ENCODE peak calls at places on chromosomes 13 and 19, in four cellular contexts. N, C, F and V are unnamed samples.

GRCh38 chr19:42411581-42412178 is 15.5 kb downstream of the LIPE start:
- DNase-seq in N (no peak), C (no peak), F (no peak), V (no peak)

GRCh38 chr19:2315818-2316353 is 7.9 kb upstream of the LINGO3 start:
- DNase-seq in N (no peak), C (peak; percentile 63), F (peak; percentile 75), V (no peak)

GRCh38 chr19:55503447-55504251 is 15.4 kb downstream of the SSC5D start:
- DNase-seq in N (peak; percentile 72), C (peak; percentile 91), F (peak; percentile 94), V (peak; percentile 25)

GRCh38 chr19:1882089-1882785 is 3.1 kb downstream of the ABHD17A start:
- DNase-seq in N (no peak), C (no peak), F (peak; percentile 25), V (no peak)

GRCh38 chr13:29858667-29859066 is 8.2 kb upstream of the UBL3 start:
- DNase-seq in N (peak; percentile 49), C (no peak), F (no peak), V (no peak)

GRCh38 chr13:51832471-51833152 is 12.4 kb downstream of the TMEM272 start:
- DNase-seq in N (no peak), C (peak; percentile 28), F (peak; percentile 46), V (no peak)

GRCh38 chr19:30428281-30428680 is 56.1 kb downstream of the ZNF536 start:
- DNase-seq in N (no peak), C (no peak), F (no peak), V (no peak)

GRCh38 chr19:17555929-17556813 is 722 bp downstream of the COLGALT1 start:
- DNase-seq in N (peak; percentile 24), C (peak; percentile 75), F (peak; percentile 76), V (no peak)

GRCh38 chr19:10887616-10888367 is 16.4 kb downstream of the CARM1 start:
- DNase-seq in N (no peak), C (no peak), F (peak; percentile 31), V (no peak)

GRCh38 chr19:19997656-19998268 is 41.5 kb downstream of the ZNF682 start:
- DNase-seq in N (no peak), C (no peak), F (peak; percentile 74), V (no peak)

GRCh38 chr19:18660939-18661338 is 22.5 kb upstream of the CRTC1 start:
- DNase-seq in N (no peak), C (no peak), F (no peak), V (no peak)

GRCh38 chr19:18660051-18660910 is 23.2 kb upstream of the CRTC1 start:
- DNase-seq in N (peak; percentile 72), C (peak; percentile 47), F (no peak), V (no peak)

GRCh38 chr19:18662972-18663732 is 20.3 kb upstream of the CRTC1 start:
- DNase-seq in N (no peak), C (no peak), F (no peak), V (no peak)

GRCh38 chr19:18659281-18660050 is 22.6 kb downstream of the KLHL26 start:
- DNase-seq in N (peak; percentile 42), C (no peak), F (no peak), V (no peak)

DNA sequence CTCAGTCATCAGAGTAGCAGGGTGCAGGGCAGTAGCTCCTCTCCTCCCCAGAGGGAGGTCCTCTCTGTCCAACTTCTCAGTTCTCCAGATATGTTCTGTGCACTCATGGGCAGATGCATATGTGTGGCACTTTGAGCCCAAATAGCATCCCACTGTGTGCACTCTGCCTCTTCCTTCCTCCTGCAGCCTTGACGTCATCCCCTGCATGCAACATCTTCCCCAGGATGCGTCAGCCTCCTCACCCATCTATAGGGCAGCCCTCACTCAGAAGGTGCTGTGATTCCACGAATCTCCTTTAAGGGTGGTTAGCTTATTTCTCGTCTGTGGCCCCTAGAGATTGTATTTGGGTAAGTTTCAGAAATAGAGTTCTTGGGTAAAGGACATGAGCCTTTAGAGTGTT is 22.1 kb upstream of the CRTC1 start:
- DNase-seq in N (no peak), C (no peak), F (no peak), V (no peak)
- H3K9ac ChIP-seq in N (peak overlapping the region; percentile 72), C (no peak overlapping the region), F (no peak overlapping the region), V (no peak overlapping the region)

GRCh38 chr19:57759096-57759495 is 10.4 kb upstream of the ZNF586 start:
- DNase-seq in N (no peak), C (no peak), F (no peak), V (no peak)
- H3K9me3 ChIP-seq in N (peaks cover 30% of the 10 kb centered on the region), C (peaks cover 5% of the 10 kb centered on the region), F (no peaks in the 10 kb centered on the region), V (no peaks in the 10 kb centered on the region)

GRCh38 chr19:40798223-40798996 is 581 bp upstream of the EGLN2 start:
- DNase-seq in N (peak; percentile 99), C (peak; percentile 100), F (peak; percentile 100), V (peak; percentile 97)

GRCh38 chr19:40800997-40801377 is 2.0 kb downstream of the EGLN2 start:
- DNase-seq in N (no peak), C (no peak), F (no peak), V (no peak)

GRCh38 chr19:40798997-40799557 is at the start of gene EGLN2:
- DNase-seq in N (no peak), C (no peak), F (no peak), V (no peak)

GRCh38 chr19:40800339-40800996 is 1.5 kb downstream of the EGLN2 start:
- DNase-seq in N (no peak), C (no peak), F (no peak), V (no peak)

GRCh38 chr19:40799558-40800338 is 757 bp downstream of the EGLN2 start:
- DNase-seq in N (no peak), C (no peak), F (no peak), V (no peak)
- H2AFZ ChIP-seq in N (no peak overlapping the region), C (no peak overlapping the region), F (no peak overlapping the region), V (no peak overlapping the region)

GRCh38 chr13:36343766-36344165 is 2.4 kb downstream of the SPART start:
- DNase-seq in N (no peak), C (no peak), F (no peak), V (no peak)

GRCh38 chr13:36344886-36345437 is 1.2 kb downstream of the SPART start:
- DNase-seq in N (no peak), C (no peak), F (no peak), V (no peak)

GRCh38 chr13:36346222-36347083 is at the start of gene SPART:
- DNase-seq in N (peak; percentile 70), C (peak; percentile 91), F (peak; percentile 89), V (no peak)

GRCh38 chr13:36344173-36344572 is 2.0 kb downstream of the SPART start:
- DNase-seq in N (no peak), C (peak; percentile 83), F (no peak), V (no peak)

DNA sequence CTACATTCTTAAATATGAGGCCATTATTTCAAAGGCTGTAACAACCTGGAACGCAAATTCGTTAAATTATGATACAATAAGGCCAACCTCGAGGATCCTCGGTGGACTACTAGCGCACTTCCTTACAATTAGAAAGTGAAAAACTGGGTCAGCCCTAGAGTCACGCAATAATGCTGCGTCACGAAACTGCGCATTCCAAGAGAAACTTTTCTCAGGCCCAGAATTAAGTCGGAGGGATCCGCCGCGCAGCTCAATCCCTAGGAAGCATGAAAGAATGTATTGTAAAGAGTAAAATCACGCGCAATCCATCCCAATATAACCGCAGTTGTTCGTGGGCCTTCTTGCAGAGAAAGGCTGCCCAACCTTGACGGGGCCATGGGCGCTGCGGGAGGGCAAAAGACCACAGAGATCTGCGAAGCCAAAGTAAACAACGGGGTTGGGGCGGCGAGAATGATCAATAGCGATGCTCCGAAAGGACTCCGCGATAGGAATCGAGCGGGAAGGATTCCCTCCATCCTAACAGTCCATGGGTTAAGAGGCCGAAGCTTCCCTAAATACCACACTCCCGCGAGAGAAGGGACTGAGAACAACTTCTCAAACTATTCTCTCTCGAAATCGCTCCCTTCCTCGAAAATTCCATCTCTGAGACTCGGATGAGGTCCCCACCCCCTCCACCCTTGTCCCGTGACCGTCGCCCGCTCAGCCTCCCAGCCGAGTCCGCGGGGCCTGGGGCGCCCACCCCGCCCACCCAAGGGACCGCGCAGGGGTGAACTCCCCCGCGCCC is 564 bp downstream of the SPART start:
- DNase-seq in N (peak; percentile 86), C (peak; percentile 93), F (peak; percentile 63), V (no peak)
- H3K9ac ChIP-seq in N (peak overlapping the region; percentile 99), C (peak overlapping the region; percentile 98), F (peak overlapping the region; percentile 98), V (peak overlapping the region; percentile 97)

GRCh38 chr19:4038661-4039096 is 28.0 kb downstream of the ZBTB7A start:
- DNase-seq in N (no peak), C (no peak), F (no peak), V (no peak)

GRCh38 chr19:4038057-4038456 is 28.6 kb downstream of the ZBTB7A start:
- DNase-seq in N (no peak), C (no peak), F (no peak), V (no peak)

GRCh38 chr19:4035582-4035981 is 28.0 kb downstream of the PIAS4 start:
- DNase-seq in N (peak; percentile 23), C (no peak), F (no peak), V (no peak)

GRCh38 chr19:4036576-4037300 is 29.2 kb downstream of the PIAS4 start:
- DNase-seq in N (peak; percentile 6), C (no peak), F (no peak), V (no peak)

GRCh38 chr19:4037301-4037949 is 29.3 kb downstream of the ZBTB7A start:
- DNase-seq in N (no peak), C (no peak), F (no peak), V (no peak)
- H3K9me3 ChIP-seq in N (no peaks in the 10 kb centered on the region), C (peaks cover 1% of the 10 kb centered on the region), F (peaks cover 8% of the 10 kb centered on the region), V (peaks cover 3% of the 10 kb centered on the region)

GRCh38 chr13:99416411-99417121 is 84.7 kb upstream of the TM9SF2 start:
- DNase-seq in N (no peak), C (no peak), F (no peak), V (no peak)

GRCh38 chr13:99419591-99420243 is 81.6 kb upstream of the TM9SF2 start:
- DNase-seq in N (no peak), C (no peak), F (no peak), V (no peak)

GRCh38 chr13:99417151-99417820 is 84.0 kb upstream of the TM9SF2 start:
- DNase-seq in N (no peak), C (no peak), F (peak; percentile 60), V (no peak)

GRCh38 chr13:99418663-99419140 is 82.6 kb upstream of the TM9SF2 start:
- DNase-seq in N (no peak), C (no peak), F (no peak), V (no peak)

GRCh38 chr13:99417821-99418662 is 83.2 kb upstream of the TM9SF2 start:
- DNase-seq in N (peak; percentile 10), C (no peak), F (no peak), V (no peak)
- H2AFZ ChIP-seq in N (no peak overlapping the region), C (no peak overlapping the region), F (no peak overlapping the region), V (no peak overlapping the region)

GRCh38 chr19:35329323-35329722 is 336 bp downstream of the CD22 start:
- DNase-seq in N (no peak), C (no peak), F (no peak), V (no peak)
- H3K9ac ChIP-seq in N (no peak overlapping the region), C (no peak overlapping the region), F (no peak overlapping the region), V (no peak overlapping the region)